ENCODE peak calls at places on chromosomes 5 and 9, in seven cellular contexts. W is mucosa of descending colon, I is NB4, O is choroid plexus epithelial cell, R is astrocyte of the spinal cord, Q is A549, P is lung. E is an unnamed sample.

GRCh38 chr5:168023190-168023589 is 268.3 kb upstream of the WWC1 start:
- DNase-seq in W (peak), I (no peak), O (no peak), R (no peak), Q (no peak), P (no peak), E (no peak)

GRCh38 chr5:150101019-150101418 is 14.7 kb upstream of the CSF1R start:
- DNase-seq in W (no peak), I (no peak), O (no peak), R (no peak), Q (no peak), P (peak), E (no peak)

GRCh38 chr5:119076080-119076479 is 5.2 kb downstream of the DMXL1 start:
- DNase-seq in W (no peak), I (no peak), O (no peak), R (no peak), Q (no peak), P (no peak), E (no peak)

GRCh38 chr5:83564069-83564749 is 92.7 kb downstream of the VCAN start:
- DNase-seq in W (no peak), I (peak), O (peak), R (peak), Q (peak), P (no peak), E (no peak)

GRCh38 chr9:114894206-114894605 is 36.2 kb downstream of the TNFSF8 start:
- DNase-seq in W (no peak), I (no peak), O (peak), R (no peak), Q (no peak), P (no peak), E (no peak)

GRCh38 chr9:116471093-116471906 is 215.8 kb upstream of the TRIM32 start:
- DNase-seq in W (no peak), I (no peak), O (peak), R (peak), Q (no peak), P (peak), E (peak)

GRCh38 chr9:38011991-38012390 is 57.0 kb downstream of the SHB start:
- DNase-seq in W (no peak), I (no peak), O (no peak), R (no peak), Q (no peak), P (no peak), E (no peak)

GRCh38 chr5:39476466-39477215 is 51.9 kb upstream of the DAB2 start:
- DNase-seq in W (no peak), I (no peak), O (peak), R (peak), Q (no peak), P (no peak), E (no peak)

GRCh38 chr9:64773491-64773931 is 511.5 kb downstream of the FOXD4L5 start:
- DNase-seq in W (peak), I (peak), O (no peak), R (peak), Q (no peak), P (no peak), E (no peak)

GRCh38 chr9:123543492-123543891 is 187.5 kb downstream of the CRB2 start:
- DNase-seq in W (no peak), I (no peak), O (no peak), R (no peak), Q (no peak), P (no peak), E (no peak)

GRCh38 chr9:14961372-14962068 is 51.3 kb upstream of the FREM1 start:
- DNase-seq in W (peak), I (no peak), O (no peak), R (no peak), Q (no peak), P (no peak), E (no peak)

GRCh38 chr9:114465906-114466900 is 39.1 kb downstream of the WHRN start:
- DNase-seq in W (no peak), I (no peak), O (no peak), R (no peak), Q (no peak), P (no peak), E (no peak)

GRCh38 chr5:100731768-100732167 is 171.3 kb downstream of the ST8SIA4 start:
- DNase-seq in W (no peak), I (peak), O (peak), R (peak), Q (no peak), P (no peak), E (no peak)

GRCh38 chr5:36450229-36451024 is 148.7 kb upstream of the RANBP3L start:
- DNase-seq in W (no peak), I (no peak), O (peak), R (no peak), Q (no peak), P (no peak), E (peak)

DNA sequence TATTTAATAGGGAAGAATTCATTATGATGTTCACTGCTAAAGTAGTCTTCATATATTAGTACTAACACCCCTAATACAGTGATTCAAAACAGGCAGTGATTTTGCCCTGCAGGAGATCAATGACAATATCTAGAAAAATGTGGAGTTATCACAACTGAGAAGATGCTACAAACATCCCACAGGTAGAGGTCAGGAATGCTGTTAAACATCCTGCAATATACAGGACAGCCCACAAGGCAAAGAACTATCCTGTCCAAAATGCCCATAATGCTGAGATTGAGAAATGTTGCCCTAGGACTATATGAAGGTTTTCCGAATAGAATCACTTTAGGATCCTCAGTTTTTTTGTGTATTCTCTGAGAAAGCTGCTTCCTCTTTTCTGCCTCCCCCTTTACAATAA is 15.3 kb downstream of the RORB start:
- DNase-seq in W (no peak), I (no peak), O (no peak), R (no peak), Q (no peak), P (no peak), E (no peak)
- H3K4me3 ChIP-seq in W (no peak), I (no peak), O (no peak), R (no peak), Q (no peak), P (no peak), E (no peak)

DNA sequence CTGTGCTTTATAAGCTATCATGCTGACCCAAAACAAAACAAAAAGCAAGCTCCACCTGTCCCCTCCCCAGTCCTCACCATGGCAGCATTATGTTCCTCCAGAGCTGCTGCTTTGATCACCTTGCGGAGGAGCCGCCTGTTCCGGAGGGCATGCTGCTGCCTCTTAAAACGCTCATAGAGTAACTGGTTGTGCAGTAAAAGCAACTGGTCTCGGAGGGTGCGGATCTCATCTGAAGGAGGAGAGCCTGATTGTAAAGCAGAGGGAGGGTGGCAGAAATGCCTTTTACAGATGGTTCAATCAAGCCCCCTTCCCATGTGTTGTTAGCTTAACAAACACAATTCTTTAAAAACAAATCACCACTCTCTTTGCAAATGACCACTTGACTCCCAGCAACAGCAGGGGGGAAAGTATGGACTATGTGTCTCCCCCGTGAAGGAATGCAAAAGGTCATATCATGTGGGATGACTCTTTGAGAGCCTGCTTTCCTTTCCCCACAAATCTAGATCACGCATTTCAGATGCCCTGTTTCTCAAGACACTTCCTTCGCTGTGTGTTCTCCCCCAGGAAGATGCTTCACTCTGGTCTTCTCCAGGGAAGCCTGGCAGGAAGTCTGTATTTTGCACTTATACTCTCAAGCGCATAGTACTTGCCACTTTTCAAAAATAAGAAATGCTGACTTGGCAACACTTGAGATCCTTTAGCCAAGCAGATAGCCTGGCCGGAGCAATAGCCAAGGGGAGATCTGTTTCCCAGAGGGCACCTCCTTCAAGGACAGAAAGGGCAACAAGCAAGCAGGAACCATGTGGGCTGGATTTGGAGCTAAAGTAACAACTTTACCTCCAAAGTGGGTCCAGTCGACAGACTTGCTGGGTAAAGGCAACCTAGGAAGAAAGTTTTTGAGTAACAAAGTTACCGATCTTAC is 25.1 kb downstream of the SPACA9 start:
- DNase-seq in W (no peak), I (no peak), O (peak), R (peak), Q (no peak), P (no peak), E (no peak)
- TF ChIP-seq CTCF in W (no peak), I (no peak), O (no peak), R (no peak), Q (no peak), P (no peak), E (no peak)

DNA sequence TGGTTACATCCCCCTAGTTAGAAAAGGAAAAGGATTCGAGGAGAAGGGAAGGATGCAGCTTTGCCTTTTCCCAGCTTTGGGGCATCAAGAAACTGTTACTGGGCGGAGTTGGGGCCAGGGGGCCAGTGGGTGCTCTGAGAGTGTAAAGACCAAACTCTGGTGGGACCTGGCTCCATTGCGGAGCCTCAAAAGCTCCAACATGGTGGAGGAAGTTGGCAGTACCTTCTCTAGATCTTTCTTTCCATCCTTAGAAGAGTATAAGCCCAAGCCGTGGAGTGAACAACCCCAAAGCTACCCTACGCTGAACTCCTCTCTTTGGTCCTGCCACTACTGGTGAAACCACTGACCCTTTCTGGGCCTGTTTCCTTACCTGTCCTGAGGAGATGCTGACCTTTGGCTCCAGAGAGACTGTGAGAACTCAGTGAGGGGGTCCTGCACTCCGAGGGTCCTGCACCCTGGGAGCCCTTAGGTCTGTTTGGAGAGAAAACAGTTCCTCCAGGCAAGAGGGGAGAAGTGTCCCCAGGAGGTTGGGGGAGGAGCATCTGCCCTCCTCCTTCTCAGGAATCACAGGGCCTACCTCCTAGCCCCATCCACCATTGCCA is 1.1 kb upstream of the BARX1 start:
- DNase-seq in W (no peak), I (no peak), O (no peak), R (no peak), Q (no peak), P (no peak), E (no peak)
- H3K4me3 ChIP-seq in W (no peak), I (no peak), O (no peak), R (no peak), Q (peak), P (no peak), E (no peak)

DNA sequence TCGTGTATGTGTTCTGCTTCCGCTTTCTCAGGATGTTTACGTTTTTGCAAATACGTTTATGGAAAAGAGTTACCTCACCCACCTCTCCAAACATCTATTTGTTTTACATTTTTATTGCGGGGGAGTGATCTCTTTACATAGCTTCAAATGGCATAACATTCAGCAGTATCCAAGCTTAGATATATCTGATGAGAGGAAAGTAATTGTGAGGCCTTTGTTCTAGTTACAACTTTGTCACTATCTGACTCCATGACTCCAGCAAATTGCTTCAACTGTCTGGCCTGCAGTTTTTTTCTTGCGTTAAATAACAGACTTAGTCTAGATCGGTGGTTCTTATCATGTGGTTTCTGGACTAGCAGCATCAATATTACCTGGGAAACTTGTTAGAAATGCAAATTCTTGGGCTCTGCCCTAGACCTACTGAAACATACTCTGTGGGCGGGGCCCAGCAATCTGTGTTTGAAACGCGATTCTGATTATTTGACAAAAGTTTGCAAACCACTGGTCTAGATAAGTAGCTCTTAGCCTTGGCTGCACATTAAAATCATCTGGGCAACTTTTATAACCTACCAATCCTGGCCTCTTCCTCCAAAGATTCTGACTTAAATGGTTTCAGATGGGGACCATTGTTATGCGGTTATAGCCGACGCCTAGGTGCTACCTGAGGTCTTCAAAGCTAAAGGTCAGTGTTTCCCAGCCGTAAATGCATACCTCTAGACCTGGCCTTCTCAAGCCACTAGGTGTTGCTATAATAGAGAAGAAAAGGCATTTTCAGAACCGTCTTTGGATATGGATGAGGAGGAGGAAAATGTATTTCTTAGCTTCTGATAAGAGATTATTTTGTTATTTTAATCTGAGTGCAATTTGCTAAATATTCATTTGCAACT is 73.9 kb downstream of the C9orf85 start:
- DNase-seq in W (no peak), I (no peak), O (peak), R (no peak), Q (no peak), P (no peak), E (no peak)
- TF ChIP-seq CTCF in W (no peak), I (no peak), O (no peak), R (no peak), Q (no peak), P (no peak), E (peak)

GRCh38 chr9:89179535-89179919 is 909 bp upstream of the SHC3 start:
- DNase-seq in W (no peak), I (no peak), O (peak), R (peak), Q (no peak), P (no peak), E (no peak)
- H3K4me3 ChIP-seq in W (no peak), I (peak), O (peak), R (peak), Q (peak), P (peak), E (peak)

DNA sequence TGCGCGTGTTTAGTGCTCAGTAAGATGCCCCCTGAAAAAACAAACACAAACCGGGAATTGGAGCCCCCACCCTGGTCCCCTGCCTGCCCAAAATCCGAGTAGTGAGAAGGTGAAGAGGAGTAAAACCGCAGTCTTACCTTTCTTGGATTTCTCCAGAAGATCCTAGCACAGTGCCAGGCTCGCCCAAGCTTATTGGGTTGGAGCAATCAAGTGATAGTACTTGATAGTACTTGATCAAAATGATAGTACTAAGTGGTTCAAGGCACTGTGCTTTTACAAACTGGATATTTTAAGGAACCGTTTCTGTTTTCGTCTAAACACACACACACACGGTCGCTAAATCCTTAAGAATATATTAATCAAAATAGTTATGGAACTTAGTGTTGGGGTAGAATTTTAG is 2.8 kb upstream of the TRAF1 start:
- DNase-seq in W (no peak), I (no peak), O (no peak), R (no peak), Q (no peak), P (no peak), E (no peak)
- TF ChIP-seq CTCF in W (no peak), I (no peak), O (no peak), R (no peak), Q (no peak), P (no peak), E (no peak)

DNA sequence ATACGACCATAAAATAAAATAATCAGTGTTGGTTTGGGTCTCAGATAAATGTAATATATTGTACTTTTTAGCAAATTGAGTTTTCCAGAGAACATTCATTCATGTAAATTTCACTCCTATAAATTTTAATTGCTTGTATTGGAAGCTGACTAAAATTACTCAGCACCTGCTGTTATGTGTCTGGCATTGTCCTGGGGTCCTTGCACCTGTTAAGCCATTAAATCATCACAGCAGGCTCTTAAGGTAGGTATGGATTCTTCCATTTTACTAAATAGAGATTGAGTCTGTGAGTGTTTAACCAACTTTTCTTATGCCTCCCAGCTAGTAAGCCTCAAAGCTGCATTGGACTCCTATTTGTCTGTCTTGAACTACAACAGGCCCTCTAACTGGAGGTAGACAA is 78.8 kb downstream of the PARP8 start:
- DNase-seq in W (no peak), I (no peak), O (no peak), R (no peak), Q (no peak), P (no peak), E (no peak)
- H3K4me3 ChIP-seq in W (no peak), I (no peak), O (no peak), R (no peak), Q (no peak), P (no peak), E (no peak)

GRCh38 chr9:9791621-9792020 is 821.2 kb downstream of the PTPRD start:
- DNase-seq in W (no peak), I (peak), O (peak), R (peak), Q (no peak), P (no peak), E (no peak)
- TF ChIP-seq CTCF in W (no peak), I (no peak), O (no peak), R (peak), Q (no peak), P (no peak), E (peak)